ENCODE peak calls at places on chromosomes 11 and 22, in nine cellular contexts. A is activated CD8-positive, alpha-beta memory T cell treated with anti-CD3 and anti-CD28 coated beads for 24 hours; L is central memory CD4-positive, alpha-beta T cell; Q is HTR-8/SVneo; N is HS-27A; R is T-helper 9 cell; D is stimulated activated naive CD8-positive, alpha-beta T cell treated with anti-CD3 and anti-CD28 coated beads, Interleukin-15, Interleukin-2, amounts not matched to agents 100 U/mL and 50 U/mL, for 24 hours; Z is NCI-H2081; J is KG1. G is an unnamed sample.

GRCh38 chr11:69173326-69173725 is 17.6 kb downstream of the SMIM38 start:
- DNase-seq in A (no peak), L (no peak), Q (no peak), N (no peak), R (no peak), D (no peak), Z (no peak), J (no peak), G (no peak)

GRCh38 chr11:88281317-88281712 is 56.2 kb downstream of the CTSC start:
- DNase-seq in A (no peak), L (no peak), Q (no peak), N (no peak), R (no peak), D (no peak), Z (no peak), J (no peak), G (no peak)

GRCh38 chr22:46250783-46251125 is 661 bp upstream of the CDPF1 start:
- DNase-seq in A (no peak), L (no peak), Q (no peak), N (no peak), R (no peak), D (peak), Z (no peak), J (no peak), G (no peak)

GRCh38 chr11:126628790-126629621 is 273.5 kb downstream of the ST3GAL4 start:
- DNase-seq in A (no peak), L (no peak), Q (no peak), N (no peak), R (no peak), D (no peak), Z (peak), J (no peak), G (no peak)

GRCh38 chr11:131980878-131981668 is 610.7 kb downstream of the NTM start:
- DNase-seq in A (no peak), L (no peak), Q (no peak), N (no peak), R (no peak), D (no peak), Z (peak), J (no peak), G (no peak)

GRCh38 chr22:49968831-49969661 is 8.5 kb downstream of the PIM3 start:
- DNase-seq in A (peak), L (no peak), Q (no peak), N (no peak), R (no peak), D (peak), Z (no peak), J (no peak), G (no peak)

GRCh38 chr11:117717485-117718314 is 79.3 kb downstream of the DSCAML1 start:
- DNase-seq in A (no peak), L (no peak), Q (no peak), N (no peak), R (no peak), D (no peak), Z (peak), J (no peak), G (peak)

GRCh38 chr22:44595841-44596341 is 97.9 kb upstream of the RTL6 start:
- DNase-seq in A (peak), L (no peak), Q (no peak), N (no peak), R (no peak), D (peak), Z (no peak), J (no peak), G (no peak)

GRCh38 chr11:110362916-110363574 is 66.6 kb upstream of the RDX start:
- DNase-seq in A (no peak), L (no peak), Q (peak), N (no peak), R (no peak), D (no peak), Z (peak), J (no peak), G (peak)

GRCh38 chr11:76234704-76235232 is 28.5 kb upstream of the WNT11 start:
- DNase-seq in A (peak), L (no peak), Q (no peak), N (no peak), R (no peak), D (no peak), Z (no peak), J (peak), G (no peak)

GRCh38 chr11:36131719-36132349 is 157.4 kb downstream of the COMMD9 start:
- DNase-seq in A (no peak), L (no peak), Q (peak), N (no peak), R (no peak), D (peak), Z (no peak), J (no peak), G (peak)

GRCh38 chr11:58628446-58628845 is 6.0 kb downstream of the CNTF start:
- DNase-seq in A (no peak), L (no peak), Q (no peak), N (no peak), R (no peak), D (no peak), Z (no peak), J (no peak), G (no peak)

G was measured in NCI-H774.